ENCODE peak calls at places on chromosomes 4 and X, in five cellular contexts. One of them, this sample, is unnamed.

GRCh38 chr4:27921236-27921635 is 1060.6 kb downstream of the STIM2 start:
- DNase-seq in HEK293T: no peak
- DNase-seq in GDM1: no peak
- DNase-seq in T-helper 9 cell: no peak
- DNase-seq in A549: no peak
- DNase-seq in this sample: no peak

GRCh38 chrX:110442631-110443030 is 84.0 kb downstream of the RTL9 start:
- DNase-seq in HEK293T: peak; percentile 70
- DNase-seq in GDM1: no peak
- DNase-seq in T-helper 9 cell: no peak
- DNase-seq in A549: peak; percentile 46
- DNase-seq in this sample: peak; percentile 9

GRCh38 chrX:10129229-10129628 is 27.5 kb upstream of the CLCN4 start:
- DNase-seq in HEK293T: no peak
- DNase-seq in GDM1: no peak
- DNase-seq in T-helper 9 cell: no peak
- DNase-seq in A549: no peak
- DNase-seq in this sample: no peak

GRCh38 chr4:25320374-25321172 is 8.0 kb downstream of the ZCCHC4 start:
- DNase-seq in HEK293T: no peak
- DNase-seq in GDM1: no peak
- DNase-seq in T-helper 9 cell: no peak
- DNase-seq in A549: peak; percentile 12
- DNase-seq in this sample: no peak

GRCh38 chr4:81211956-81212355 is 3.1 kb downstream of the PRKG2 start:
- DNase-seq in HEK293T: no peak
- DNase-seq in GDM1: no peak
- DNase-seq in T-helper 9 cell: no peak
- DNase-seq in A549: no peak
- DNase-seq in this sample: no peak

GRCh38 chrX:42615161-42615563 is 162.8 kb downstream of the PPP1R2C start:
- DNase-seq in HEK293T: no peak
- DNase-seq in GDM1: no peak
- DNase-seq in T-helper 9 cell: no peak
- DNase-seq in A549: no peak
- DNase-seq in this sample: peak; percentile 18

GRCh38 chr4:41215155-41215554 is 813 bp upstream of the APBB2 start:
- DNase-seq in HEK293T: no peak
- DNase-seq in GDM1: no peak
- DNase-seq in T-helper 9 cell: no peak
- DNase-seq in A549: no peak
- DNase-seq in this sample: peak; percentile 6

GRCh38 chr4:166972071-166972470 is 262.2 kb downstream of the SPOCK3 start:
- DNase-seq in HEK293T: no peak
- DNase-seq in GDM1: no peak
- DNase-seq in T-helper 9 cell: no peak
- DNase-seq in A549: no peak
- DNase-seq in this sample: no peak

GRCh38 chr4:122542411-122543236 is 78.2 kb downstream of the IL21 start:
- DNase-seq in HEK293T: no peak
- DNase-seq in GDM1: no peak
- DNase-seq in T-helper 9 cell: no peak
- DNase-seq in A549: no peak
- DNase-seq in this sample: no peak

GRCh38 chrX:10484683-10485247 is 135.6 kb downstream of the MID1 start:
- DNase-seq in HEK293T: no peak
- DNase-seq in GDM1: no peak
- DNase-seq in T-helper 9 cell: no peak
- DNase-seq in A549: no peak
- DNase-seq in this sample: no peak

GRCh38 chr4:121464854-121465253 is 84.0 kb upstream of the QRFPR start:
- DNase-seq in HEK293T: no peak
- DNase-seq in GDM1: no peak
- DNase-seq in T-helper 9 cell: no peak
- DNase-seq in A549: no peak
- DNase-seq in this sample: no peak

GRCh38 chrX:48492293-48492910 is 16.4 kb upstream of the PORCN start:
- DNase-seq in HEK293T: no peak
- DNase-seq in GDM1: no peak
- DNase-seq in T-helper 9 cell: no peak
- DNase-seq in A549: no peak
- DNase-seq in this sample: no peak

GRCh38 chr4:22487333-22487732 is 28.5 kb downstream of the ADGRA3 start:
- DNase-seq in HEK293T: no peak
- DNase-seq in GDM1: no peak
- DNase-seq in T-helper 9 cell: no peak
- DNase-seq in A549: no peak
- DNase-seq in this sample: no peak

GRCh38 chrX:109911046-109911445 is 91.9 kb upstream of the TMEM164 start:
- DNase-seq in HEK293T: no peak
- DNase-seq in GDM1: no peak
- DNase-seq in T-helper 9 cell: no peak
- DNase-seq in A549: peak; percentile 7
- DNase-seq in this sample: no peak

GRCh38 chr4:6548201-6548881 is 26.6 kb upstream of the MAN2B2 start:
- DNase-seq in HEK293T: peak; percentile 71
- DNase-seq in GDM1: no peak
- DNase-seq in T-helper 9 cell: no peak
- DNase-seq in A549: peak; percentile 30
- DNase-seq in this sample: no peak

GRCh38 chr4:102180080-102180479 is 165.2 kb downstream of the SLC39A8 start:
- DNase-seq in HEK293T: no peak
- DNase-seq in GDM1: no peak
- DNase-seq in T-helper 9 cell: no peak
- DNase-seq in A549: no peak
- DNase-seq in this sample: no peak

This sample was measured in LoVo.